ENCODE peak calls at places on chromosomes 13 and 19, in ten cellular contexts. M is RPMI8226; G is KG1; V is dorsolateral prefrontal cortex; F is NCI-H187 treated with DMSO at 0.1 percent for 48 hours; R is activated T-cell treated with anti-CD3 and anti-CD28 coated beads, Interleukin-2, amount 50 U/mL, for 24 hours; I is astrocyte of the hippocampus; E is caudate nucleus; K is breast epithelium; L is EH. T is an unnamed sample.

GRCh38 chr13:96025283-96025682 is 27.9 kb downstream of the UGGT2 start:
- DNase-seq in F (no peak), L (peak; percentile 56), K (no peak), M (no peak), V (no peak), R (no peak), E (no peak), G (no peak), I (peak; percentile 20), T (no peak)

GRCh38 chr19:20247016-20247683 is 80.1 kb downstream of the ZNF486 start:
- DNase-seq in L (peak; percentile 11), E (peak; percentile 4), M (no peak), V (peak; percentile 42), G (peak; percentile 26), R (peak; percentile 45), I (peak; percentile 15), K (no peak), F (no peak), T (no peak)

GRCh38 chr19:31264379-31264778 is 84.9 kb downstream of the TSHZ3 start:
- DNase-seq in K (peak; percentile 40), R (no peak), F (no peak), I (no peak), V (no peak), E (no peak), L (no peak), G (no peak), M (no peak), T (no peak)

GRCh38 chr13:64088491-64088890 is 2672.8 kb upstream of the PCDH20 start:
- DNase-seq in E (no peak), R (no peak), G (no peak), L (no peak), K (no peak), I (no peak), M (no peak), V (no peak), F (no peak), T (no peak)

GRCh38 chr13:113856716-113857065 is 7.2 kb downstream of the GAS6 start:
- DNase-seq in R (no peak), I (peak; percentile 74), K (peak; percentile 18), M (peak; percentile 74), E (no peak), F (no peak), L (peak; percentile 81), G (no peak), V (no peak), T (no peak)

GRCh38 chr19:47707135-47707925 is 5.9 kb upstream of the EHD2 start:
- DNase-seq in I (peak; percentile 86), G (peak; percentile 67), L (peak; percentile 75), E (peak; percentile 14), R (peak; percentile 85), K (peak; percentile 57), F (no peak), M (peak; percentile 82), V (peak; percentile 56), T (peak; percentile 57)

GRCh38 chr19:13979224-13979623 is 26.9 kb downstream of the RFX1 start:
- DNase-seq in F (no peak), M (no peak), R (no peak), I (no peak), V (no peak), L (no peak), E (no peak), K (no peak), G (no peak), T (no peak)

GRCh38 chr19:30920238-30920637 is 429.0 kb downstream of the TSHZ3 start:
- DNase-seq in V (no peak), R (no peak), G (no peak), K (no peak), L (no peak), I (no peak), E (no peak), M (no peak), F (no peak), T (no peak)

GRCh38 chr19:39923862-39924261 is 10.6 kb downstream of the FCGBP start:
- DNase-seq in R (no peak), M (no peak), L (no peak), V (no peak), F (no peak), I (no peak), G (no peak), E (no peak), K (no peak), T (no peak)

GRCh38 chr13:29679357-29680050 is 84.0 kb upstream of the SLC7A1 start:
- DNase-seq in L (no peak), R (no peak), K (no peak), I (no peak), F (no peak), G (no peak), M (no peak), E (no peak), V (no peak), T (no peak)

T was measured in HL-60.